ENCODE peak calls at places on chromosomes 2 and 18, in six cellular contexts. V, L, E, B, O and Q are unnamed samples.

GRCh38 chr2:228602277-228602676 is 420.8 kb upstream of the SPHKAP start:
- DNase-seq in V (no peak), L (no peak), E (peak), B (peak), O (no peak), Q (no peak)

GRCh38 chr18:34591920-34592444 is 118.1 kb upstream of the DTNA start:
- DNase-seq in V (no peak), L (no peak), E (no peak), B (no peak), O (no peak), Q (no peak)

GRCh38 chr2:70191244-70191735 is 471 bp upstream of the C2orf42 start:
- DNase-seq in V (no peak), L (no peak), E (no peak), B (no peak), O (no peak), Q (no peak)

GRCh38 chr2:19711470-19712372 is 190.1 kb downstream of the TTC32 start:
- DNase-seq in V (peak), L (peak), E (peak), B (peak), O (peak), Q (peak)

GRCh38 chr2:150783015-150783414 is 295.5 kb upstream of the RND3 start:
- DNase-seq in V (no peak), L (no peak), E (no peak), B (no peak), O (no peak), Q (no peak)

GRCh38 chr18:9178557-9178956 is 42.0 kb downstream of the ANKRD12 start:
- DNase-seq in V (no peak), L (no peak), E (no peak), B (no peak), O (no peak), Q (no peak)

GRCh38 chr2:43218550-43219382 is 7.6 kb downstream of the ZFP36L2 start:
- DNase-seq in V (no peak), L (peak), E (peak), B (peak), O (peak), Q (peak)

GRCh38 chr2:222949073-222949472 is 88.2 kb downstream of the ACSL3 start:
- DNase-seq in V (no peak), L (no peak), E (no peak), B (no peak), O (no peak), Q (no peak)

GRCh38 chr18:13112982-13113381 is 105.6 kb upstream of the LDLRAD4 start:
- DNase-seq in V (peak), L (peak), E (peak), B (peak), O (peak), Q (no peak)

GRCh38 chr2:163428187-163428586 is 307.6 kb downstream of the FIGN start:
- DNase-seq in V (no peak), L (no peak), E (no peak), B (no peak), O (no peak), Q (no peak)

GRCh38 chr2:71846072-71846471 is 301.6 kb downstream of the CYP26B1 start:
- DNase-seq in V (no peak), L (no peak), E (no peak), B (no peak), O (no peak), Q (no peak)

GRCh38 chr2:36615214-36615613 is 17.2 kb upstream of the FEZ2 start:
- DNase-seq in V (no peak), L (peak), E (peak), B (peak), O (no peak), Q (peak)

GRCh38 chr2:164839914-164840457 is 1.6 kb downstream of the COBLL1 start:
- DNase-seq in V (no peak), L (no peak), E (peak), B (peak), O (no peak), Q (peak)

GRCh38 chr2:165889158-165889557 is 64.4 kb downstream of the TTC21B start:
- DNase-seq in V (peak), L (no peak), E (no peak), B (no peak), O (no peak), Q (no peak)

GRCh38 chr2:25089605-25090424 is 47.9 kb downstream of the EFR3B start:
- DNase-seq in V (peak), L (no peak), E (no peak), B (no peak), O (peak), Q (no peak)

GRCh38 chr2:66364495-66364992 is 70.4 kb upstream of the MEIS1 start:
- DNase-seq in V (no peak), L (no peak), E (peak), B (peak), O (no peak), Q (no peak)

GRCh38 chr2:149648282-149649030 is 60.9 kb upstream of the MMADHC start:
- DNase-seq in V (no peak), L (peak), E (peak), B (peak), O (no peak), Q (peak)

GRCh38 chr2:141927536-141927935 is 203.3 kb downstream of the LRP1B start:
- DNase-seq in V (no peak), L (no peak), E (peak), B (peak), O (no peak), Q (no peak)

GRCh38 chr2:117272975-117273671 is 541.4 kb upstream of the DDX18 start:
- DNase-seq in V (peak), L (peak), E (no peak), B (no peak), O (no peak), Q (peak)

GRCh38 chr18:45402485-45403056 is 212.7 kb upstream of the SLC14A2 start:
- DNase-seq in V (no peak), L (no peak), E (no peak), B (peak), O (no peak), Q (no peak)

GRCh38 chr2:134314656-134315377 is 60.9 kb downstream of the MGAT5 start:
- DNase-seq in V (no peak), L (no peak), E (no peak), B (no peak), O (no peak), Q (no peak)

GRCh38 chr2:85886585-85886984 is 2.2 kb downstream of the ST3GAL5 start:
- DNase-seq in V (no peak), L (no peak), E (peak), B (peak), O (no peak), Q (no peak)

GRCh38 chr18:63247506-63248394 is 71.8 kb downstream of the BCL2 start:
- DNase-seq in V (no peak), L (no peak), E (no peak), B (no peak), O (no peak), Q (no peak)

GRCh38 chr2:135985826-135986393 is 484 bp upstream of the DARS1 start:
- DNase-seq in V (no peak), L (no peak), E (no peak), B (no peak), O (no peak), Q (no peak)

GRCh38 chr2:38581193-38582147 is 21.3 kb downstream of the HNRNPLL start:
- DNase-seq in V (peak), L (peak), E (peak), B (peak), O (peak), Q (peak)

GRCh38 chr2:238848941-238849853 is 1.3 kb downstream of the TWIST2 start:
- DNase-seq in V (no peak), L (peak), E (peak), B (no peak), O (peak), Q (peak)

DNA sequence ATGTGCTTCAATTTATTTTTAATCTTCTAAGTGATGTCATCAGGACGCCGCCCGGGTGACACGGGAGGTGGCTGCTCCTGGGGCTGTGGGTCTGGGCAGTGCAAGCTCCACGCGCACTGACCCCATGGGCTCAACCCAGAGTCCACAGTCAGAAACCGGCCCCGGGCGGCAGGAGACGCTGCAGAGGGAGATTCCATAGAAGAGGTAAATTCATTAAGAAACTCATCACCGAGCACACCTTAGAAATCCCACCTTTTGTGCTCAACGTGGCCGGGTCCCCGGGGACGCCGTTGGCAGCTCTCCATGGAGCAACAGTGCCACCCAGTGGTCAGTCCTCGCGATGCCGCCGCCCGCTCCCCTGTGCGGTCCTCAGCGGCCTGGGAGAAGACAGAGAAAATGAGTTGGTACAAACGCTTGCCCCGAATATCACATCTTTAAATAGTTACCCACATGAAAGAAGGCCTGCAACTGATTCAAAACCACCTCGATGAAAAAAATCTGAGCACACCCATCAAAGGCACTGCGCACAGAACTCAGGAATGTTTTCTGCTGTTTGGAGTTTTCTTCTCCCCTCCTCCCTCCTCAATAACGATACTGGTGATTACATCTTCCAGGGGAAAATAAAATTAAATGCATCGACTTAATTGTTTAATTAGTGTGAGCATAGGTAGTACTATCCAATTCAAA is 92.6 kb downstream of the CMPK2 start:
- DNase-seq in V (peak), L (peak), E (peak), B (peak), O (peak), Q (peak)
- H2BK120ac ChIP-seq in V (no peak), L (no peak), E (no peak), B (no peak), O (no peak), Q (no peak)

GRCh38 chr2:198498048-198498447 is 693.7 kb downstream of the PLCL1 start:
- DNase-seq in V (no peak), L (no peak), E (no peak), B (no peak), O (no peak), Q (no peak)
- H2BK120ac ChIP-seq in V (no peak), L (no peak), E (no peak), B (no peak), O (no peak), Q (no peak)

GRCh38 chr2:97749611-97750010 is 36.2 kb downstream of the ZAP70 start:
- DNase-seq in V (no peak), L (peak), E (no peak), B (no peak), O (peak), Q (peak)

GRCh38 chr2:97754690-97755346 is 41.4 kb downstream of the ZAP70 start:
- DNase-seq in V (no peak), L (no peak), E (no peak), B (no peak), O (no peak), Q (no peak)

GRCh38 chr2:97752342-97753334 is 39.3 kb downstream of the ZAP70 start:
- DNase-seq in V (no peak), L (no peak), E (peak), B (peak), O (no peak), Q (no peak)

GRCh38 chr2:97750017-97750416 is 36.6 kb downstream of the ZAP70 start:
- DNase-seq in V (no peak), L (no peak), E (no peak), B (no peak), O (no peak), Q (no peak)

DNA sequence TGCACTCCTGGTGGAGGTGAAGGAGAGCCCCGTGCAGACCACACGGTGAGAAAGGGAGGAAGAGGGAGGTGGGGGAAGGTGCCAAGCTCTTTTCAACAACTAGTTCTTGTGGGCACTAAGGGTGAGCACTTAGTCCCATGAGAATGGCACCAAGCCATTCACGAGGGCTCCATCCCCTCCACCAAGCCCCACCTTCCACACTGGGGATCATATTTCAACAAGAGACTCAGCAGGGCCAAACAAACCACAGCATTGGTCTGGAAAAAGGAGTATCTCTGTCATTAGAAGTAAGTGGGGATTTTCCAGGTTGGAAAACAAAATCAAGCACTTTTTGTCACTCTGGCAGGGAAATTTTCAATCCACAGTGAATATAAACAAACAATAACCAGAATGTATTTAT is 38.4 kb downstream of the ZAP70 start:
- DNase-seq in V (no peak), L (peak), E (peak), B (peak), O (no peak), Q (no peak)
- H2BK120ac ChIP-seq in V (no peak), L (no peak), E (no peak), B (no peak), O (no peak), Q (no peak)

GRCh38 chr2:160735696-160736095 is 242.1 kb upstream of the RBMS1 start:
- DNase-seq in V (no peak), L (no peak), E (no peak), B (peak), O (no peak), Q (no peak)

GRCh38 chr2:160731415-160731814 is 237.8 kb upstream of the RBMS1 start:
- DNase-seq in V (no peak), L (no peak), E (no peak), B (no peak), O (no peak), Q (no peak)

GRCh38 chr2:160731856-160732255 is 238.2 kb upstream of the RBMS1 start:
- DNase-seq in V (no peak), L (no peak), E (no peak), B (no peak), O (no peak), Q (no peak)

GRCh38 chr2:160736148-160736547 is 242.5 kb upstream of the RBMS1 start:
- DNase-seq in V (no peak), L (peak), E (no peak), B (no peak), O (no peak), Q (no peak)

GRCh38 chr2:160730296-160730995 is 236.8 kb upstream of the RBMS1 start:
- DNase-seq in V (no peak), L (peak), E (no peak), B (no peak), O (no peak), Q (no peak)
- H2BK120ac ChIP-seq in V (no peak), L (no peak), E (no peak), B (peak), O (no peak), Q (peak)

DNA sequence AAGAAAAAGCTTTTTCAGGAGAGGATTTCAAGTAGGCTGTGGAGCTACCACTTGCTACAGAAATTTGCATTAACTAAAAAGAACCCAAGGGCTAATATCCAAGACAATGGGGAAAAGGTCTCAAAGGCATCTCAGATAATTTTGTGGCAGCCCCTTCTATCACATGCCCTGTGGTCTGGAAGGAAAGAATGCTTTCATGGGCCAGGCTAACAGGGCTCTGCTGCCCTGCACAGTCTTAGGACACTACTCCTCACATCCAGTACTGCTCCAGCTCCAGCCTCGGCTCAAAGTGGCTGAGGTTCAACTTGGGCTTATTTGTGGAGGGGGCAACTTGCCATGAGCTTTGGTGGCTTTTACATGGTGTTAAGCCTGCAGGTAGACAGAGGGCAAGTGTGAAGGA is 1150.3 kb downstream of the CNTNAP5 start:
- DNase-seq in V (no peak), L (no peak), E (no peak), B (no peak), O (no peak), Q (no peak)
- H2BK120ac ChIP-seq in V (no peak), L (no peak), E (no peak), B (no peak), O (no peak), Q (no peak)

DNA sequence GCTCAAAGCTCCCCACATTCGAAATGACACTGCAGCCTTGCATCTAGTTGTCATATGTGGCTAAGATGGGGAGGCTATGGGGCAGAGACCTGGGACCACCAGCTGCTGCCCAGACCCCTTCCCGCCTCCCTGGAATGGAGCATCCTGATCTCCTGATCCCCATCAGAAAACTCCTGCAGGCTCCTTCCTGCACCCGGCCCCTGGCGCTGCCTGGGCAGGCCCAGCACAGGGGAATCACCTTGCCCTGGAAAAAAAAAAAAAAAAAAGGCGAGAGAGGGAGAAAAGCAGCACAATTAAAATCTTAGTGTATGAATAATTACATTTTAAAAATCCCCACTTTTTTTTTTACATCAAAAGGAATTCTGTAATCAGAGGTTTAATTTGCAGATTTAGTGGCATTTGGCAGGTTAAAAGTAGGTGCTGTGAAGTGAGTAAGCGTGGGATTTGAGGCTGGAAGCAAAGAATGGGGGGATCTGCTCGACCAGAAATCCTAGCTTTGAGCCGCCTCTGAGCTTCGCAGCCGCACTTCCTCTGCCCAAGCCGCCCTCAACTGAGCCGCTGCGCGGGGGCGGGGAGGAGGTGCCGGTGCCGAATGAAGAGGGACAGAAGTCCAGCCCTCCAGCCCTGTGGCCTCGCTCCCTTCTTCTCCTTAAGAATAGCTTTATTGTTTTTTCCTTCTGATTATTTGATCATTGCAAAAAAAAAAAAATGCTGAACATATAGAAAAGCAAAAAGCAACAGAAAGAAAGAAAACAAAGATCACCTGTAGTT is 30.0 kb downstream of the THNSL2 start:
- DNase-seq in V (peak), L (peak), E (no peak), B (no peak), O (peak), Q (no peak)
- H2BK120ac ChIP-seq in V (no peak), L (no peak), E (no peak), B (no peak), O (no peak), Q (peak)

GRCh38 chr2:75174519-75174918 is 24.8 kb downstream of the TACR1 start:
- DNase-seq in V (no peak), L (no peak), E (no peak), B (no peak), O (no peak), Q (no peak)

GRCh38 chr2:75175473-75175872 is 23.8 kb downstream of the TACR1 start:
- DNase-seq in V (no peak), L (peak), E (no peak), B (no peak), O (no peak), Q (no peak)

GRCh38 chr2:75177427-75177826 is 21.9 kb downstream of the TACR1 start:
- DNase-seq in V (no peak), L (no peak), E (no peak), B (no peak), O (no peak), Q (no peak)

GRCh38 chr2:75173746-75174145 is 25.6 kb downstream of the TACR1 start:
- DNase-seq in V (no peak), L (no peak), E (no peak), B (no peak), O (no peak), Q (no peak)

GRCh38 chr2:75174981-75175380 is 24.3 kb downstream of the TACR1 start:
- DNase-seq in V (no peak), L (no peak), E (no peak), B (no peak), O (no peak), Q (no peak)
- H2BK120ac ChIP-seq in V (no peak), L (no peak), E (no peak), B (no peak), O (no peak), Q (no peak)